ENCODE peak calls at places on chromosomes 11 and 22, in six cellular contexts. I is MM.1S, S is psoas muscle, K is spleen, X is tibial artery, N is colonic mucosa. Y is an unnamed sample. For H3K27me3, the result is how much of the 10 kb centered on the place peaks cover.

GRCh38 chr11:69317401-69318092 is 23.6 kb downstream of the MYEOV start:
- DNase-seq in I (no peak), S (no peak), K (peak), X (no peak), N (no peak), Y (peak)

GRCh38 chr11:115408036-115408911 is 95.9 kb downstream of the CADM1 start:
- DNase-seq in I (peak), S (no peak), K (no peak), X (no peak), N (no peak), Y (no peak)

GRCh38 chr11:30935861-30936260 is 349.7 kb upstream of the MPPED2 start:
- DNase-seq in I (no peak), S (no peak), K (no peak), X (no peak), N (no peak), Y (peak)

GRCh38 chr11:130650456-130651068 is 202.1 kb downstream of the ADAMTS15 start:
- DNase-seq in I (no peak), S (no peak), K (no peak), X (no peak), N (no peak), Y (no peak)

GRCh38 chr11:396511-396947 is 2.5 kb downstream of the PKP3 start:
- DNase-seq in I (no peak), S (no peak), K (peak), X (no peak), N (peak), Y (no peak)

GRCh38 chr22:46619830-46620501 is at the start of gene GRAMD4:
- DNase-seq in I (no peak), S (peak), K (peak), X (peak), N (no peak), Y (no peak)

GRCh38 chr11:877565-877964 is 33.0 kb downstream of the CHID1 start:
- DNase-seq in I (no peak), S (no peak), K (no peak), X (no peak), N (no peak), Y (no peak)

GRCh38 chr11:30585067-30585891 is 874 bp downstream of the MPPED2 start:
- DNase-seq in I (peak), S (peak), K (peak), X (peak), N (no peak), Y (no peak)

GRCh38 chr22:39674536-39674935 is 104.0 kb downstream of the CACNA1I start:
- DNase-seq in I (no peak), S (no peak), K (no peak), X (no peak), N (no peak), Y (peak)

GRCh38 chr22:34588893-34589545 is 476.9 kb upstream of the ISX start:
- DNase-seq in I (no peak), S (no peak), K (no peak), X (no peak), N (no peak), Y (no peak)

GRCh38 chr11:12272821-12273617 is 104.4 kb upstream of the PARVA start:
- DNase-seq in I (no peak), S (no peak), K (no peak), X (no peak), N (no peak), Y (peak)

GRCh38 chr11:84234462-84235202 is 948.5 kb upstream of the CCDC90B start:
- DNase-seq in I (no peak), S (no peak), K (no peak), X (no peak), N (no peak), Y (no peak)

GRCh38 chr22:49807780-49808708 is 19.6 kb downstream of the BRD1 start:
- DNase-seq in I (no peak), S (no peak), K (no peak), X (no peak), N (no peak), Y (no peak)

GRCh38 chr11:14029971-14030531 is 67.5 kb downstream of the SPON1 start:
- DNase-seq in I (no peak), S (peak), K (no peak), X (peak), N (peak), Y (peak)

GRCh38 chr11:70117567-70118194 is 39.6 kb downstream of the ANO1 start:
- DNase-seq in I (no peak), S (no peak), K (no peak), X (no peak), N (no peak), Y (no peak)

GRCh38 chr22:24117942-24118341 is 63.3 kb upstream of the SUSD2 start:
- DNase-seq in I (no peak), S (no peak), K (no peak), X (no peak), N (no peak), Y (no peak)

GRCh38 chr11:65887723-65888162 is 528 bp downstream of the FIBP start:
- DNase-seq in I (peak), S (no peak), K (no peak), X (no peak), N (no peak), Y (peak)

GRCh38 chr11:86876716-86877234 is 76.4 kb downstream of the PRSS23 start:
- DNase-seq in I (no peak), S (no peak), K (no peak), X (no peak), N (no peak), Y (no peak)

GRCh38 chr22:46110215-46110614 is 40.1 kb upstream of the PPARA start:
- DNase-seq in I (no peak), S (peak), K (no peak), X (no peak), N (no peak), Y (peak)

GRCh38 chr22:32636884-32637283 is 162.3 kb downstream of the FBXO7 start:
- DNase-seq in I (no peak), S (no peak), K (no peak), X (no peak), N (no peak), Y (no peak)

GRCh38 chr22:35568751-35569725 is 28.4 kb downstream of the RASD2 start:
- DNase-seq in I (no peak), S (no peak), K (no peak), X (no peak), N (no peak), Y (peak)

GRCh38 chr11:98455500-98456186 is 565.1 kb upstream of the CNTN5 start:
- DNase-seq in I (no peak), S (no peak), K (no peak), X (no peak), N (no peak), Y (no peak)
- H3K4me3 ChIP-seq in I (no peak), S (no peak), K (no peak), X (no peak), N (no peak), Y (no peak)

DNA sequence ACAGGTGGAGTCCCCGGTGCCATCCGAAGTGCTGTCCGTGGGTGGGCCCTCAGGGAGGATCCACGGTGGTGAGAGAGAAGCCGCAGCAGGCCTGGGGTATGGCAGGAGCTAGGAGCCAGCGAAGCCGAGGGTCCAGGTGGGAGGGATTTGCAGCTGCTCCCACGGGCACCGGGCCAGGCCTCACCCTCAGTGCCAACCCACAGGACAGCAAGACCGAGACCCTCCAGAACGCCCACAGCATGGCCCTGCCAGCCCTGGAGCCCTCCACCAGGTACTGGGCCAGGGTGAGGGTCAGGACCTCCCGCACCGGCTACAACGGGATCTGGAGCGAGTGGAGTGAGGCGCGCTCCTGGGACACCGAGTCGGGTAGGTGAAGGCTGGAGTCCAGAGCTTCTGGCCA is 20.2 kb downstream of the CSF2RB start:
- DNase-seq in I (no peak), S (no peak), K (no peak), X (no peak), N (no peak), Y (no peak)
- H3K27me3 ChIP-seq in I (under half), S (under half), K (under half), X (under half), N (under half), Y (under half)

DNA sequence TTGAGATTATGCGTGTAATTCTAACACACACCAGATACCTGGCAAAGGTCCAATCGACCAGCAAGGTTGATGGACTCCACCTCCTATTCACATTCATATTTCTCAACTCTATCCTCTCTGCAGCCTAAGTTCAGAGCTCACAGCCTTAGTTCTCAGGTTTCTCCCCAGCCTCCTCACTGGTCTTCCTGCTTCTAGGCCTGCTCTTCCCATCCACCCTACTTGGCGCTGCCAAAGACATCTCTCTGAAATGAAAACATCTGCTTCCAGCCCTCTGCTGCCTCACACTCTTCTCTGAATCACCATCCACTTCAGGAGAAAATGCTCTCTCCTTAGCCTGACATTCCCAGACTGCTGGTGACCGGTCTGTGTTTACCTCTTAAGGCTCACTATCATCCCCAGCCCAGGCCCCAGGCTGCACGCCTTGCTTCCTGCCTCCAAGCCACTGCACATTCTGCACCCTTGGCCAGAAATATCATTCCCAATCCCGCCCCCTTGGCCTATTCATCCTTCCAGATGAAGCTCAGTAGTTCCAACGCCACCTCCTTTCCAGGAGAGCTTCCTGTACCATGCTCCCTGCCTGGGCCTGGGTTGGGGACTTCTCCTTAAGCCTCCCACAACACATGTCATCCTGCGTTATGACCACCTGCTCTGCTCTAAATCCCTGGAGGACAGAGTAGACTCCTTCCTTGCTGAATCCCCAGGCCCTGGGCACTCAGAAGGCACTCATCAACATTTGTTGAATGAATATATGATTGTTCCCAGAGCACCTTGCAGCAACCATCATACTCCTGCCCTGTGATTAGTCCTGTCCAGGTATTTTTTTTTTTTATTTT is 3.5 kb downstream of the ARRB1 start:
- DNase-seq in I (no peak), S (no peak), K (no peak), X (peak), N (peak), Y (peak)
- H3K4me3 ChIP-seq in I (no peak), S (no peak), K (no peak), X (no peak), N (no peak), Y (no peak)

GRCh38 chr11:64752106-64752970 is 7.4 kb downstream of the PYGM start:
- DNase-seq in I (no peak), S (peak), K (peak), X (peak), N (no peak), Y (no peak)

GRCh38 chr11:64754919-64755662 is 4.7 kb downstream of the PYGM start:
- DNase-seq in I (no peak), S (peak), K (peak), X (peak), N (no peak), Y (no peak)

GRCh38 chr11:64754124-64754918 is 5.5 kb downstream of the PYGM start:
- DNase-seq in I (no peak), S (peak), K (peak), X (peak), N (no peak), Y (no peak)

GRCh38 chr11:64753019-64753379 is 6.8 kb downstream of the PYGM start:
- DNase-seq in I (no peak), S (peak), K (no peak), X (peak), N (no peak), Y (no peak)

GRCh38 chr11:64753380-64754123 is 6.2 kb downstream of the PYGM start:
- DNase-seq in I (no peak), S (peak), K (peak), X (peak), N (no peak), Y (no peak)
- H3K27me3 ChIP-seq in I (under half), S (under half), K (under half), X (under half), N (under half), Y (under half)

GRCh38 chr11:94002226-94002625 is 18.9 kb upstream of the HEPHL1 start:
- DNase-seq in I (no peak), S (no peak), K (no peak), X (no peak), N (no peak), Y (peak)
- H3K4me3 ChIP-seq in I (no peak), S (no peak), K (no peak), X (no peak), N (no peak), Y (no peak)

GRCh38 chr22:27573280-27573711 is 228.3 kb downstream of the MN1 start:
- DNase-seq in I (no peak), S (no peak), K (peak), X (no peak), N (no peak), Y (no peak)
- H3K27me3 ChIP-seq in I (half or more), S (under half), K (half or more), X (under half), N (under half), Y (under half)

DNA sequence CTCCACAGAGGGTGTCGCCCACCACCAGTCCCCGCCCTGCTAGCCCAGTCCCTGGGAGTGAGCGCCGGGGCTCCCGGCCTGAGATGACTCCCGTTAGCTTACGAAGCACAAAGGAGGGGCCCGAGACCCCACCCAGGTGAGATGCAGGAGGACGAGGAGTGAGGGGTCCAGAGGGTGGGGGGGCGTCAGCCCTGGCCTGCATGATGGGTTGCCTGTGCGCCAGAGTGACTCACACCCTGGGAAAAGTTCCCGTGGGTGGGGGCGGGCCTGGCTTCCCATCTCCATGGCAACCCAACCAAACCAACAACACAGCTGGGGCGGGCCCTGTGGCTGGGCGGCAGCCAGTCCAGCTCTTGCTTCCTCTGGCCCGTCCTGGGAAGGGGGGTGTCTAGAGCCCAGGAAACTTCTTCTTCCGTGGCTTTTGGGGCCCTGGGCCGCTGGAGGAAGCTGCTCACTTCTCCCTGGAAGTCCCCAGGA is 4.5 kb downstream of the GAS2L1 start:
- DNase-seq in I (no peak), S (peak), K (peak), X (peak), N (peak), Y (peak)
- H3K4me3 ChIP-seq in I (no peak), S (peak), K (no peak), X (peak), N (no peak), Y (no peak)

GRCh38 chr11:17540807-17541206 is 3.4 kb downstream of the USH1C start:
- DNase-seq in I (no peak), S (no peak), K (no peak), X (no peak), N (no peak), Y (no peak)

GRCh38 chr11:17543574-17544180 is 539 bp downstream of the USH1C start:
- DNase-seq in I (no peak), S (no peak), K (peak), X (no peak), N (peak), Y (no peak)

GRCh38 chr11:17541330-17541885 is 2.8 kb downstream of the USH1C start:
- DNase-seq in I (no peak), S (peak), K (peak), X (no peak), N (peak), Y (no peak)

GRCh38 chr11:17543041-17543440 is 1.2 kb downstream of the USH1C start:
- DNase-seq in I (no peak), S (peak), K (peak), X (no peak), N (peak), Y (no peak)

GRCh38 chr11:17542249-17542648 is 2.0 kb downstream of the USH1C start:
- DNase-seq in I (no peak), S (no peak), K (peak), X (no peak), N (peak), Y (no peak)
- H3K27me3 ChIP-seq in I (under half), S (under half), K (under half), X (under half), N (under half), Y (under half)

GRCh38 chr11:118439656-118440055 is 3.4 kb downstream of the KMT2A start:
- DNase-seq in I (no peak), S (no peak), K (no peak), X (no peak), N (no peak), Y (no peak)

GRCh38 chr11:118441770-118442169 is 5.5 kb downstream of the KMT2A start:
- DNase-seq in I (no peak), S (no peak), K (no peak), X (no peak), N (no peak), Y (no peak)

GRCh38 chr11:118447423-118447822 is 11.1 kb downstream of the KMT2A start:
- DNase-seq in I (no peak), S (no peak), K (no peak), X (no peak), N (no peak), Y (no peak)

GRCh38 chr11:118443590-118444218 is 7.4 kb downstream of the KMT2A start:
- DNase-seq in I (no peak), S (no peak), K (no peak), X (no peak), N (no peak), Y (no peak)

DNA sequence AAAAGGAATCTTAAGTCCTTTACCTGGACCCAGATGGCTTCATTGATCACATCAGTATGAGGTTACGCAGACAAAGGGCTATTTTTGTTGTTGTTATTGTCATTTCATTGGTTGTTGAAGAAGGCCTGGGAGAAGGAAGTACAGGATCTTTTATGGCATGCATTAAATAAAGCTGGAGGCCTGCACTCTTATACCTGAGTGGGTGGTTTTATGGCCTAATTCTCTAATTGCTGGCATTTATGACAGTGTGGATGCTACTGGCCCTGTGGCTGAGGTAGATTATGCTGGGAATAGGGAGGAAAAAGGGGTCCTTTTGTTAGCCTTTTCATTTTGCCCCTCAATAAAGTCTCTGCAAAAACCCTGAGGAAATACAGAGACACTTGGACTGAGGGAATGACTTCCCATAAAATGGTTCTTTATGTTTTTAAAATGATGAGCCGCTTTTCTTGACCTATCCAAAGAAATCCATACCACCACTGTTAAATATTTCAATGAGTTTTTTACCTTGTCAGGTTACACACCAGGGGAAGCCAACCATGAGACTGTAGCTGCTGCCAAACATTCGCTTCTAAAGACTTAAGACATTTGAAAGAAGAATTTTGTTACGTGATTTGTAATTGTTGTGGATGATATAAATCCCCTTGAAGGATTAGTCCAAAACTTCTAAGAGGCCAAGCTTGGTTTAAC is 6.8 kb downstream of the KMT2A start:
- DNase-seq in I (no peak), S (no peak), K (no peak), X (no peak), N (no peak), Y (no peak)
- H3K4me3 ChIP-seq in I (no peak), S (no peak), K (no peak), X (no peak), N (no peak), Y (no peak)

Y was measured in bronchial epithelial cell.